ENCODE peak calls at places on chromosomes 11 and 22, in six cellular contexts. J is fibroblast of villous mesenchyme, W is amniotic stem cell, U is globus pallidus, K is stomach, I is HepG2. Q is an unnamed sample.

GRCh38 chr22:44286673-44287072 is 26.1 kb downstream of the SHISAL1 start:
- DNase-seq in J (no peak), U (no peak), W (no peak), K (no peak), I (no peak), Q (peak; percentile 83)

GRCh38 chr11:101323997-101324396 is 194.4 kb upstream of the PGR start:
- DNase-seq in J (no peak), I (no peak), K (no peak), W (no peak), U (no peak), Q (no peak)

GRCh38 chr11:83691387-83692088 is 405.4 kb upstream of the CCDC90B start:
- DNase-seq in K (peak; percentile 45), J (peak; percentile 6), I (no peak), U (no peak), W (no peak), Q (no peak)

GRCh38 chr22:23203452-23204124 is 23.3 kb downstream of the BCR start:
- DNase-seq in J (no peak), K (no peak), W (no peak), I (no peak), U (peak; percentile 64), Q (no peak)

GRCh38 chr11:64357904-64358535 is 942 bp upstream of the RPS6KA4 start:
- DNase-seq in W (no peak), J (no peak), U (no peak), K (peak; percentile 69), I (peak; percentile 20), Q (no peak)

GRCh38 chr11:131749100-131749499 is 378.7 kb downstream of the NTM start:
- DNase-seq in I (no peak), U (no peak), K (no peak), J (peak; percentile 46), W (peak; percentile 73), Q (peak; percentile 89)

GRCh38 chr11:70460959-70461358 is 62.6 kb downstream of the CTTN start:
- DNase-seq in J (no peak), W (no peak), K (no peak), U (no peak), I (no peak), Q (no peak)

GRCh38 chr11:70328556-70328955 is 58.1 kb downstream of the PPFIA1 start:
- DNase-seq in W (no peak), J (no peak), U (no peak), I (no peak), K (no peak), Q (no peak)

GRCh38 chr22:25651332-25651731 is 86.9 kb downstream of the GRK3 start:
- DNase-seq in U (no peak), W (no peak), J (no peak), I (no peak), K (no peak), Q (no peak)

GRCh38 chr11:132332521-132332920 is 962.1 kb downstream of the NTM start:
- DNase-seq in K (no peak), I (no peak), W (no peak), U (no peak), J (no peak), Q (no peak)

GRCh38 chr22:32793604-32794003 is 7.9 kb upstream of the TIMP3 start:
- DNase-seq in I (no peak), K (no peak), U (no peak), W (no peak), J (no peak), Q (no peak)

GRCh38 chr11:32029721-32030120 is 61.2 kb upstream of the RCN1 start:
- DNase-seq in W (no peak), J (no peak), K (no peak), U (peak; percentile 10), I (no peak), Q (no peak)

GRCh38 chr22:22720724-22721261 is 76.4 kb downstream of the GGTLC2 start:
- DNase-seq in W (no peak), I (no peak), K (no peak), J (peak; percentile 30), U (peak; percentile 17), Q (no peak)

GRCh38 chr11:22792497-22792896 is 37.1 kb downstream of the SVIP start:
- DNase-seq in W (peak; percentile 3), K (no peak), J (no peak), I (peak; percentile 94), U (peak; percentile 94), Q (peak; percentile 25)

GRCh38 chr11:95498731-95499396 is 267.9 kb upstream of the SESN3 start:
- DNase-seq in J (no peak), U (no peak), I (no peak), W (no peak), K (no peak), Q (no peak)

GRCh38 chr11:112525270-112525669 is 264.6 kb upstream of the PLET1 start:
- DNase-seq in K (no peak), U (no peak), I (no peak), W (no peak), J (peak; percentile 75), Q (peak; percentile 50)

GRCh38 chr22:42439821-42440674 is 7.8 kb upstream of the NFAM1 start:
- DNase-seq in K (peak; percentile 30), W (no peak), U (no peak), I (no peak), J (peak; percentile 33), Q (no peak)

GRCh38 chr11:129917231-129917630 is 21.9 kb upstream of the NFRKB start:
- DNase-seq in I (no peak), K (no peak), U (no peak), J (no peak), W (no peak), Q (peak; percentile 17)

GRCh38 chr11:8095831-8096522 is 15.0 kb downstream of the TUB start:
- DNase-seq in W (no peak), J (no peak), K (peak; percentile 16), U (no peak), I (no peak), Q (no peak)

GRCh38 chr22:39598017-39598965 is 27.7 kb downstream of the CACNA1I start:
- DNase-seq in K (peak; percentile 78), I (no peak), J (no peak), U (no peak), W (no peak), Q (no peak)

GRCh38 chr11:46890665-46891064 is 27.7 kb downstream of the LRP4 start:
- DNase-seq in U (no peak), K (no peak), W (no peak), J (peak; percentile 21), I (no peak), Q (no peak)

GRCh38 chr22:25144522-25144921 is 55.1 kb upstream of the CRYBB3 start:
- DNase-seq in J (no peak), I (no peak), U (no peak), K (no peak), W (no peak), Q (no peak)

GRCh38 chr11:33339247-33339646 is 82.1 kb downstream of the HIPK3 start:
- DNase-seq in I (no peak), W (no peak), K (no peak), J (no peak), U (no peak), Q (no peak)

GRCh38 chr11:1638344-1638743 is 8.8 kb downstream of the KRTAP5-5 start:
- DNase-seq in I (no peak), K (no peak), J (no peak), W (no peak), U (no peak), Q (no peak)